ENCODE peak calls at places on chromosomes 2 and 18, in six cellular contexts. One of them, this sample, is unnamed.
A peak's percentile ranks its signal among the peaks of the same experiment; 100 is the strongest.

GRCh38 chr2:43605851-43606250 is 10.0 kb upstream of the THADA start:
- DNase-seq in activated CD4-positive, alpha-beta T cell treated with anti-CD3 and anti-CD28 coated beads, Interleukin-2, amount 50 U/mL, for 1 hour: no peak
- DNase-seq in NCI-H1417: peak; percentile 46
- DNase-seq in nephron progenitor cell: no peak
- DNase-seq in glutamatergic neuron: no peak
- DNase-seq in fibroblast of lung: peak; percentile 22
- DNase-seq in this sample: no peak

GRCh38 chr2:232133078-232133477 is 171.6 kb downstream of the DIS3L2 start:
- DNase-seq in activated CD4-positive, alpha-beta T cell treated with anti-CD3 and anti-CD28 coated beads, Interleukin-2, amount 50 U/mL, for 1 hour: no peak
- DNase-seq in NCI-H1417: no peak
- DNase-seq in nephron progenitor cell: no peak
- DNase-seq in glutamatergic neuron: no peak
- DNase-seq in fibroblast of lung: no peak
- DNase-seq in this sample: no peak

GRCh38 chr18:45664824-45665763 is 49.8 kb downstream of the SLC14A2 start:
- DNase-seq in activated CD4-positive, alpha-beta T cell treated with anti-CD3 and anti-CD28 coated beads, Interleukin-2, amount 50 U/mL, for 1 hour: peak; percentile 61
- DNase-seq in NCI-H1417: peak; percentile 87
- DNase-seq in nephron progenitor cell: peak; percentile 67
- DNase-seq in glutamatergic neuron: peak; percentile 67
- DNase-seq in fibroblast of lung: peak; percentile 72
- DNase-seq in this sample: no peak

GRCh38 chr2:100853909-100854810 is 34.2 kb downstream of the NPAS2 start:
- DNase-seq in activated CD4-positive, alpha-beta T cell treated with anti-CD3 and anti-CD28 coated beads, Interleukin-2, amount 50 U/mL, for 1 hour: no peak
- DNase-seq in NCI-H1417: no peak
- DNase-seq in nephron progenitor cell: no peak
- DNase-seq in glutamatergic neuron: no peak
- DNase-seq in fibroblast of lung: no peak
- DNase-seq in this sample: no peak

GRCh38 chr2:26562811-26563645 is 78.1 kb downstream of the CIB4 start:
- DNase-seq in activated CD4-positive, alpha-beta T cell treated with anti-CD3 and anti-CD28 coated beads, Interleukin-2, amount 50 U/mL, for 1 hour: no peak
- DNase-seq in NCI-H1417: peak; percentile 94
- DNase-seq in nephron progenitor cell: no peak
- DNase-seq in glutamatergic neuron: peak; percentile 8
- DNase-seq in fibroblast of lung: peak; percentile 6
- DNase-seq in this sample: peak; percentile 62

GRCh38 chr2:96143848-96144480 is 1.3 kb downstream of the DUSP2 start:
- DNase-seq in activated CD4-positive, alpha-beta T cell treated with anti-CD3 and anti-CD28 coated beads, Interleukin-2, amount 50 U/mL, for 1 hour: peak; percentile 49
- DNase-seq in NCI-H1417: peak; percentile 74
- DNase-seq in nephron progenitor cell: no peak
- DNase-seq in glutamatergic neuron: no peak
- DNase-seq in fibroblast of lung: no peak
- DNase-seq in this sample: no peak

GRCh38 chr18:27862056-27862682 is 314.8 kb downstream of the CDH2 start:
- DNase-seq in activated CD4-positive, alpha-beta T cell treated with anti-CD3 and anti-CD28 coated beads, Interleukin-2, amount 50 U/mL, for 1 hour: no peak
- DNase-seq in NCI-H1417: no peak
- DNase-seq in nephron progenitor cell: no peak
- DNase-seq in glutamatergic neuron: no peak
- DNase-seq in fibroblast of lung: no peak
- DNase-seq in this sample: no peak

GRCh38 chr2:207498427-207498826 is 31.3 kb upstream of the CREB1 start:
- DNase-seq in activated CD4-positive, alpha-beta T cell treated with anti-CD3 and anti-CD28 coated beads, Interleukin-2, amount 50 U/mL, for 1 hour: no peak
- DNase-seq in NCI-H1417: no peak
- DNase-seq in nephron progenitor cell: no peak
- DNase-seq in glutamatergic neuron: no peak
- DNase-seq in fibroblast of lung: no peak
- DNase-seq in this sample: no peak

GRCh38 chr2:132412021-132412420 is 4.6 kb upstream of the GPR39 start:
- DNase-seq in activated CD4-positive, alpha-beta T cell treated with anti-CD3 and anti-CD28 coated beads, Interleukin-2, amount 50 U/mL, for 1 hour: no peak
- DNase-seq in NCI-H1417: no peak
- DNase-seq in nephron progenitor cell: no peak
- DNase-seq in glutamatergic neuron: no peak
- DNase-seq in fibroblast of lung: no peak
- DNase-seq in this sample: no peak

This sample was measured in Right ventricle myocardium inferior.